ENCODE peak calls at places on chromosomes 13 and 19, in five cellular contexts. D is fibroblast of lung, W is bronchial epithelial cell, X is breast epithelium, T is cardiac fibroblast. Y is an unnamed sample.

GRCh38 chr19:35224681-35225604 is 3.6 kb downstream of the FAM187B start:
- DNase-seq in X (no peak), D (no peak), T (no peak), W (no peak), Y (no peak)

GRCh38 chr13:50140742-50141659 is 125.8 kb downstream of the KCNRG start:
- DNase-seq in D (peak; percentile 28), X (no peak), W (no peak), T (no peak), Y (no peak)

GRCh38 chr19:2729943-2730818 is 9.0 kb upstream of the DIRAS1 start:
- DNase-seq in T (no peak), W (no peak), X (no peak), D (no peak), Y (no peak)

GRCh38 chr19:17982430-17982829 is 15.5 kb downstream of the KCNN1 start:
- DNase-seq in T (no peak), W (no peak), D (no peak), X (no peak), Y (no peak)

GRCh38 chr13:36006347-36006746 is 124.8 kb downstream of the DCLK1 start:
- DNase-seq in T (no peak), X (no peak), D (peak; percentile 76), W (peak; percentile 55), Y (no peak)

GRCh38 chr13:40986328-40986856 is 32.7 kb downstream of the ELF1 start:
- DNase-seq in W (peak; percentile 60), T (peak; percentile 28), D (peak; percentile 77), X (no peak), Y (no peak)

GRCh38 chr13:89150362-89150761 is 1479.2 kb downstream of the SLITRK5 start:
- DNase-seq in T (peak; percentile 46), X (no peak), W (peak; percentile 40), D (peak; percentile 77), Y (no peak)

GRCh38 chr13:43787998-43788397 is 1.2 kb upstream of the ENOX1 start:
- DNase-seq in T (peak; percentile 65), X (no peak), W (peak; percentile 38), D (peak; percentile 68), Y (no peak)

GRCh38 chr19:1004204-1004802 is 4.1 kb downstream of the GRIN3B start:
- DNase-seq in X (no peak), T (no peak), W (no peak), D (no peak), Y (no peak)

GRCh38 chr13:114164681-114165429 is 14.2 kb upstream of the CFAP97D2 start:
- DNase-seq in D (no peak), W (no peak), T (no peak), X (no peak), Y (no peak)

GRCh38 chr13:31160857-31161582 is 684 bp downstream of the HSPH1 start:
- DNase-seq in W (peak; percentile 50), T (peak; percentile 84), X (peak; percentile 30), D (peak; percentile 70), Y (no peak)

GRCh38 chr19:58579473-58580142 is 6.5 kb upstream of the MZF1 start:
- DNase-seq in W (no peak), X (no peak), T (no peak), D (no peak), Y (no peak)

DNA sequence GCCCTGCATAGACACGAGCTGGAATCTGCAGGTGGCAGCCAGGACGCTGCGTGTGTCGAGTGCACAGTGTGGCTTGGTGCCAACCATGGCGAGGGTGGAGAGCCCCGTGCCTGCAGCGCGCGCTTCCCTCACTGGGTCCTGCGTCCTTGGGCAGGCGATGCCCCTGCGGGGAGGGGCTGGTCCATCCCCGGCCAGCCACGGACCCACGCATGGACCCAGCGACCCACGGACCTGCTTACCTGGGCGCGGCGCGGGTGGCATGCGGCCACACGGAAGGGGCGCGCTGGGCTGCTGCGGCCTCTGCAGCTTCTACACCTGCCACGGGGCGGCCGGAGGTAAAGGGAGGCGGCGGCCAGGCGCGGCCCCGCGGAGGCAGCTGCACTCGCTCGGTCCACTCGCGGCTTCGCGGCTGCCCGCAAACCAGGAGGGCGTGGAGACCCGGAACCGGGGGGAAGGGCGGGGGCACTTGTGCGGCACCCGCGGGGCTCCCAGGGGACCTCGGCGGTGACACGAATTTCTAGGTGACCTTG is 569 bp upstream of the MCF2L start:
- DNase-seq in W (no peak), X (peak; percentile 35), T (no peak), D (no peak), Y (no peak)
- TF ChIP-seq CTCF in W (peak; percentile 5), X (no peak), T (no peak), D (no peak), Y (no peak)

GRCh38 chr19:10087296-10088061 is 1.4 kb downstream of the SHFL start:
- DNase-seq in W (no peak), T (no peak), D (no peak), X (no peak), Y (no peak)
- H3K4me3 ChIP-seq in W (no peak overlapping the region), T (peak overlapping the region; percentile 99), D (peak overlapping the region; percentile 72), X (peak overlapping the region; percentile 98), Y (peak overlapping the region; percentile 100)

DNA sequence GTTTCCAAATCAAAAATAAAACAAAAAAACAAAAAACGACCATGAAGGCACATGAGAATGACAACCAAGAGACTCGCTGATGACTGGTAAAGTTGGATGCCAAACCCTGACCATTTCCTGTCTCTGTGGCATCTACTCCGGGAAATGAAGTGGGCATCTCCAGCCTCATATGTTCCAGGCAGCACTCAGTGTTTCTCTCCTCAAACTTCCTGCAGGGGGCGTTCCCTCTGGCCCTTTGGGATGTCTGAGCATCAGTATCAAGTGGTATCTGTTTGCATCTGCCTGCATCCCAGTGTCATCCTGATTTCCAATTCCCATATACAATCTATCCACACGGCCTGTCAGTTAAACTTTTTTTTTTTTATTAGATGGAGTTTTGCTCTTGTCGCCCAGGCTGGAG is 9.8 kb upstream of the SIGLEC12 start:
- DNase-seq in T (peak; percentile 7), D (no peak), W (no peak), X (no peak), Y (no peak)
- TF ChIP-seq CTCF in T (peak; percentile 30), D (no peak), W (no peak), X (no peak), Y (peak; percentile 40)

GRCh38 chr19:10888421-10888866 is 17.1 kb downstream of the CARM1 start:
- DNase-seq in D (no peak), T (no peak), W (no peak), X (no peak), Y (no peak)
- H3K4me3 ChIP-seq in D (no peak overlapping the region), T (no peak overlapping the region), W (no peak overlapping the region), X (no peak overlapping the region), Y (no peak overlapping the region)

GRCh38 chr19:50720921-50721291 is 1.3 kb upstream of the SHANK1 start:
- DNase-seq in X (no peak), W (peak; percentile 30), D (peak; percentile 21), T (no peak), Y (peak; percentile 32)
- TF ChIP-seq CTCF in X (no peak), W (no peak), D (no peak), T (no peak), Y (peak; percentile 28)

DNA sequence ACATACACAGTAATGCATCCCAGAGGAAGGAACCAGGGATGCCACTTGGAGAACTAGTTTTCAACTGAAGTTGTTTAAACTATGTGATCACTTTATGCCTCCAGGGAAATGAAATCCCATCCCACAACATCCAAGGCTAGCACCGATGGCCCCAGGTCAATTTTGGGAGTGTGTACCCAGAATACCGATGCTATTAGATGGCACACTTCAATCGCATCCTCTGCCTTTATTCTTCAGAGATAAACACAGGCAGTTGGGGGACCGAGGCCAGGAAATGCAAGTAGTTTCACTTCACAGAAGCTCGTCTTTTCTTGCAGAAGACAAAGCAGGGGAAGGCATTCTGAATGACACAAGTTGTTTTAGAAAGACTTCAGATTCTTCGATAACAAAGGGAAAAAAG is 13.8 kb downstream of the STK24 start:
- DNase-seq in X (no peak), D (no peak), W (no peak), T (no peak), Y (no peak)
- H3K4me3 ChIP-seq in X (no peak overlapping the region), D (peak overlapping the region; percentile 22), W (no peak overlapping the region), T (no peak overlapping the region), Y (no peak overlapping the region)

DNA sequence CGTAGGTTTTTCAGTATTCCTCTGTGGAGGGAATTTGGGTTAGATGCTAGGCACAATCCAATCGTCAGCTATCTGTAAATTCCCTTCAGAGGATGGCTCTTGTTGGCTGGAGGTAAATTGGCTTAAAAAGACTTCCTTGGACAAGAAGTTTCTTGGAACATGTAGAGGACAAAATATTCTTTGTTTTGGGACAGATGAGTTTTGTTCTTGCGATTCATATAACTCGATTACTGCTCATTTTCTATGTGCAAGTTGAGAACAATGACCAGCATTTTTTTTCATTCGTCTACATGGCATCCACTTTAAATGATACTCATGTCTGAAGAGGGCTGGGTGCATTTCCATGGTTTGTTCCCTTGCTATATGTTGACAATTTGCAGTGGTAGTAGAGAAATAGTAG is 41.7 kb downstream of the COL4A2 start:
- DNase-seq in D (no peak), T (no peak), W (no peak), X (no peak), Y (no peak)
- TF ChIP-seq CTCF in D (no peak), T (no peak), W (no peak), X (no peak), Y (no peak)

GRCh38 chr13:21326155-21327030 is 132.7 kb downstream of the ZDHHC20 start:
- DNase-seq in T (peak; percentile 48), W (peak; percentile 57), D (peak; percentile 24), X (no peak), Y (peak; percentile 29)
- H3K4me3 ChIP-seq in T (peak overlapping the region; percentile 43), W (peak overlapping the region; percentile 48), D (no peak overlapping the region), X (peak overlapping the region; percentile 46), Y (peak overlapping the region; percentile 52)